ENCODE peak calls at places on chromosome 11, in four cellular contexts. Y is transverse colon, T is fibroblast of lung, R is lower lobe of right lung. G is an unnamed sample. For H3K4me1, the result is how much of the 10 kb centered on the place peaks cover.

GRCh38 chr11:128936546-128937275 is 6.0 kb downstream of the TP53AIP1 start:
- DNase-seq in Y (no peak), T (no peak), R (no peak), G (no peak)

GRCh38 chr11:76768091-76769047 is 14.8 kb upstream of the TSKU start:
- DNase-seq in Y (peak), T (no peak), R (peak), G (no peak)

GRCh38 chr11:69729252-69729651 is 25.4 kb upstream of the FGF19 start:
- DNase-seq in Y (no peak), T (no peak), R (no peak), G (no peak)

GRCh38 chr11:36362902-36363301 is 66.8 kb downstream of the PRR5L start:
- DNase-seq in Y (no peak), T (peak), R (no peak), G (no peak)

GRCh38 chr11:47189100-47189834 is 3.0 kb upstream of the PACSIN3 start:
- DNase-seq in Y (no peak), T (peak), R (no peak), G (no peak)

GRCh38 chr11:118791961-118792578 is 1.1 kb upstream of the DDX6 start:
- DNase-seq in Y (peak), T (no peak), R (peak), G (peak)

GRCh38 chr11:111745719-111746504 is 20.3 kb downstream of the PPP2R1B start:
- DNase-seq in Y (no peak), T (peak), R (no peak), G (no peak)

GRCh38 chr11:1152316-1153104 is 5.2 kb upstream of the MUC5AC start:
- DNase-seq in Y (no peak), T (peak), R (no peak), G (peak)

GRCh38 chr11:2308713-2309112 is 6.9 kb downstream of the TSPAN32 start:
- DNase-seq in Y (no peak), T (no peak), R (no peak), G (no peak)

GRCh38 chr11:13384837-13385417 is 78.1 kb downstream of the BTBD10 start:
- DNase-seq in Y (peak), T (peak), R (no peak), G (peak)

GRCh38 chr11:128415539-128415938 is 171.8 kb downstream of the ETS1 start:
- DNase-seq in Y (no peak), T (no peak), R (no peak), G (no peak)

GRCh38 chr11:85844439-85845051 is 10.6 kb upstream of the CCDC83 start:
- DNase-seq in Y (no peak), T (no peak), R (no peak), G (no peak)

GRCh38 chr11:3984896-3985295 is 109.7 kb upstream of the RRM1 start:
- DNase-seq in Y (no peak), T (peak), R (no peak), G (no peak)

DNA sequence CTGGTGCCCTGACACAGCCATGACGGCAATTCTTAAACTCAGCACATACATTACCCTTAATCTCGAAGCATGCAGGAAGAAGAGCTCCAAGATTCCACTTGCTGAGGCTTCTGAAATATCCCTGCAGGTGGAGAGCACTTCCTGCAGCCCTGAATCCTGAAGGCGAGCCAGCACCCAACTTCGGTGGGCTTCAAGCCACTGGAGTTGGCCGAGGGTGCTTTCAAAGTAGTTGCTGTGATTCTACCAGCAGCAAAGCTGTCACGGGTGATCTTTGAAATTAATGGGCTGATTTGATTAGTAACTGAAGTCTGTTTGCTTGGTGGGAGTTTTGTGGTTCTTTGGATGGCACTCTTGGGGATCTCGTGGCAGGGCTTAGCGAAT is 9.0 kb upstream of the FTH1 start:
- DNase-seq in Y (no peak), T (no peak), R (no peak), G (no peak)
- H3K4me1 ChIP-seq in Y (half or more), T (under half), R (half or more), G (half or more)

DNA sequence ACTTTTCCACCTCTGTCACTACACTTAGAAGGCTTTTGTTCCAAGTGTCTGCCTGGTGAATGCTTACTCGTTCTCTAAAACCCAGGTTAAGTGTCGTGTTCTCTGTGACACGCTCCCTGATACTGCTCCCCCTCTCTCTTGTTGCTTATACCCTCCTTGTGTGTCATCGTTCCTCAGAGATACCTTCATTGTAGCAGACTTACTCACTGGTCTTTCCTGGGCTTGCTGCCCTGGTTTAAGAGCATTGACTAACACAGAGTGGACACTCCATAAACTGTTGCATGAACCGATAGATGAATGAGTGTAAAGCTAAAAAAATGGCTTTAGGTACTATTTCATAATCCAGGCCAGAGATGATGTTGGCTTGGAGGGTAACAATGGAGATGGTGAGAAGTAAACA is 171.3 kb downstream of the GRIK4 start:
- DNase-seq in Y (no peak), T (peak), R (no peak), G (no peak)
- H3K4me1 ChIP-seq in Y (under half), T (under half), R (under half), G (under half)

DNA sequence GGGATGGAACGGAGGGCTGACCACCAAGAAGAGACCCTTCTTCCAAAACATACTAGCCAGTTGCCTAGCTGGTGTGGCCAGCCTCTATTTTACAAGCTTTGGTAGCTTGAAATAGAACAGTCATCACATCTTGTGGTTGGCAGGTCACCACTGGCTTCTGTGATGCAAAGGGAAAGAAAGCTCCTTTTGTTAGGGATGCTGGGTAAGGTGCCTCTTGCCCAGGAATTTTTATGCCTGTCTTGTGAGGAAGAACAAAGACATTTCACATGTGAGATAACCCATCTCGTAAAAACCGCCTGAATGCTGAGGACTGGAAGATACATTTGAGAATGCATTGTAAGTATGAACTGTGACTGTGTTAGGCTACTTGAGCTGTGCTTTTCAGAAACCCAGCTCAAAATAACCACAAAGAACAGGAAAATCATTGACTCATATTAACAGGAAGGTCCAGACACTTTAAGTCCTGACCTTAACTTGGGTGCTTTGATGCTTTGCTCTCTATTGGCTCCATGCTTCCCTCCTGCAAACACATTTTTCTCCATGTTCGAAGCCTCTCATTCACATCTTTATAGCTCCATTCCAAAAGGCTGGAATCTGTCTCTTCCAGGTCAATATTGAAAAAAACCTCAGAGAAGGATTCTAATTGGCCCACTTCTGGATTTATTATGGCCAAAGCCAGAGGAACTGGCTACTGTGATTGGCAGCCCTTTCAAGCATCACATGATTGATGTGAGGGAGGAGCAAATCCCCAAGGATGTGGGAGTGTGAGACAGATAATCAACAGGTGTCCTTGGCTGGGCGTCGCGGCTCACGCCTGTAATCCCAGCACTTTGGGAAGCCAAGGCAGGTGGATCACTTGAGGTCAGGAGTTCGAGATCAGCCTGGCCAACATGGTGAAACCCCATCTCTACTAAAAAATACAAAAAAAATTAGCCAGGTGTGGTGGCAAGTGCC is 53.9 kb downstream of the MICAL2 start:
- DNase-seq in Y (peak), T (peak), R (no peak), G (peak)
- H3K4me1 ChIP-seq in Y (half or more), T (under half), R (half or more), G (half or more)

GRCh38 chr11:94128746-94129504 is at the start of gene PANX1:
- DNase-seq in Y (peak), T (peak), R (peak), G (peak)
- H3K4me1 ChIP-seq in Y (under half), T (under half), R (under half), G (under half)

G was measured in testis.